ENCODE peak calls at places on chromosomes 1 and 21, in seven cellular contexts. T, U, Q, H, N, I and Z are unnamed samples.

GRCh38 chr1:40394456-40395172 is 21.1 kb downstream of the SMAP2 start:
- DNase-seq in T (peak; percentile 59), U (no peak), Q (no peak), H (no peak), N (peak; percentile 50), I (peak; percentile 51), Z (no peak)

GRCh38 chr1:237795558-237795957 is 95.2 kb downstream of the ZP4 start:
- DNase-seq in T (no peak), U (no peak), Q (no peak), H (no peak), N (no peak), I (no peak), Z (no peak)

GRCh38 chr1:109466440-109467300 is at the start of gene SYPL2:
- DNase-seq in T (peak; percentile 15), U (peak; percentile 71), Q (peak; percentile 85), H (no peak), N (no peak), I (no peak), Z (no peak)

GRCh38 chr21:46099476-46099875 is 1.6 kb downstream of the COL6A2 start:
- DNase-seq in T (no peak), U (peak; percentile 10), Q (peak; percentile 57), H (no peak), N (no peak), I (no peak), Z (no peak)

GRCh38 chr1:9867408-9868243 is 42.4 kb downstream of the CTNNBIP1 start:
- DNase-seq in T (peak; percentile 39), U (peak; percentile 85), Q (peak; percentile 89), H (no peak), N (no peak), I (peak; percentile 68), Z (no peak)

GRCh38 chr1:91883470-91883869 is 2.5 kb downstream of the TGFBR3 start:
- DNase-seq in T (no peak), U (no peak), Q (no peak), H (no peak), N (no peak), I (peak; percentile 22), Z (no peak)

GRCh38 chr21:45985471-45986315 is 4.1 kb downstream of the COL6A1 start:
- DNase-seq in T (no peak), U (peak; percentile 10), Q (no peak), H (peak; percentile 51), N (no peak), I (no peak), Z (no peak)

GRCh38 chr1:9835758-9836631 is 12.2 kb upstream of the CLSTN1 start:
- DNase-seq in T (peak; percentile 33), U (no peak), Q (peak; percentile 80), H (peak; percentile 96), N (no peak), I (no peak), Z (no peak)

GRCh38 chr1:179813626-179814351 is 63.8 kb downstream of the TOR1AIP2 start:
- DNase-seq in T (no peak), U (no peak), Q (no peak), H (peak; percentile 23), N (no peak), I (no peak), Z (no peak)

GRCh38 chr1:183058835-183059234 is 35.6 kb downstream of the LAMC1 start:
- DNase-seq in T (peak; percentile 33), U (no peak), Q (no peak), H (no peak), N (no peak), I (peak; percentile 68), Z (no peak)

GRCh38 chr1:222299524-222299923 is 248.4 kb downstream of the HHIPL2 start:
- DNase-seq in T (no peak), U (no peak), Q (no peak), H (no peak), N (no peak), I (no peak), Z (no peak)

GRCh38 chr1:199669916-199670315 is 357.6 kb upstream of the NR5A2 start:
- DNase-seq in T (no peak), U (no peak), Q (no peak), H (no peak), N (no peak), I (no peak), Z (no peak)

GRCh38 chr1:169528214-169529067 is 42.7 kb upstream of the SLC19A2 start:
- DNase-seq in T (no peak), U (no peak), Q (peak; percentile 10), H (no peak), N (no peak), I (no peak), Z (no peak)

GRCh38 chr1:24487455-24487854 is 15.2 kb upstream of the RCAN3 start:
- DNase-seq in T (no peak), U (no peak), Q (no peak), H (no peak), N (no peak), I (no peak), Z (no peak)

GRCh38 chr1:156738407-156738806 is 2.5 kb downstream of the MRPL24 start:
- DNase-seq in T (no peak), U (no peak), Q (no peak), H (no peak), N (no peak), I (no peak), Z (no peak)

GRCh38 chr1:53716150-53716549 is 22.8 kb downstream of the GLIS1 start:
- DNase-seq in T (no peak), U (no peak), Q (no peak), H (no peak), N (no peak), I (no peak), Z (no peak)

GRCh38 chr1:53717025-53717804 is 21.7 kb downstream of the GLIS1 start:
- DNase-seq in T (no peak), U (no peak), Q (no peak), H (no peak), N (no peak), I (no peak), Z (no peak)

GRCh38 chr1:53719469-53719868 is 19.5 kb downstream of the GLIS1 start:
- DNase-seq in T (no peak), U (no peak), Q (no peak), H (no peak), N (no peak), I (no peak), Z (no peak)

GRCh38 chr1:53712276-53712675 is 26.7 kb downstream of the GLIS1 start:
- DNase-seq in T (no peak), U (no peak), Q (no peak), H (no peak), N (no peak), I (no peak), Z (no peak)

DNA sequence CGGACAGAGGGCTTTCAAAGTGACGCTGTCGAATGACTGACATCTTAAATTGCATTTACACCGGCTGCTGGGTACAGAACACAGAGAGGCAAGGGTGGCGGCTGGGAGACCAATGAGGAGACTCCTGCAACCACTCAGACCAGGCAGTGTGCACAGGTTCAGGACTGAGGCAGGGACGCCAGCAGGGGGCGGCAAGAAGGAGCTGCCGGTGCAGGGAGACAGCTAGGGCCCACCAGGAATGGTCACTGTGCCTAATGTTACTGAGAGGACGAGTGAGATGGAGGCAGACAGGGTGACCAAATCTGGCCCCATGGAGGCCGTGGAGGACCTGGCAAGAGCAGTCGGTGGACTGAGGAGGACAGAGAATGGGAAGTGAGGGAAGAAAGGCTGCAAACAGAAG is 23.5 kb downstream of the GLIS1 start:
- DNase-seq in T (no peak), U (no peak), Q (peak; percentile 78), H (no peak), N (no peak), I (peak; percentile 32), Z (no peak)
- TF ChIP-seq CTCF in T (peak; percentile 18), U (no peak), Q (peak; percentile 90), H (peak; percentile 34), N (peak; percentile 42), I (peak; percentile 89), Z (peak; percentile 54)

GRCh38 chr1:39305555-39305954 is 101.1 kb downstream of the MACF1 start:
- DNase-seq in T (no peak), U (no peak), Q (no peak), H (no peak), N (no peak), I (no peak), Z (no peak)

DNA sequence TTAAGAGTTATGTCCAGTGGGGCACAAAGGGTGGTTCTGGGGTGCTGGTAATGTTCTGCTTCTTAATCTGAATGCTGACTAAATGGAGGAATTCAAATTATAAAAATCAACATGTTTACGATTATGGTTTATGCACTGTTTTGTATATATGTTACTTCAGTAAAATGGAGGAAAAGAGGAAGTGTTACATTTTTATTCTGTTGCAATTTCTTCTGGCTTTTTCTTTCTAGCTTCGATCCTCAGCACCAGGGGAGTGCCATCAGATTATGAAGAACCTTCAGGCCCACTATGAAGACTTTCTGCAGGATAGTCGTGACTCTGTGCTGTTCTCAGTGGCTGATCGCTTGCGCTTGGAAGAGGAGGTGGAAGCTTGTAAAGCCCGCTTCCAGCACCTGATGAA is 105.5 kb downstream of the MACF1 start:
- DNase-seq in T (no peak), U (no peak), Q (no peak), H (no peak), N (no peak), I (no peak), Z (no peak)
- H3K36me3 ChIP-seq in T (peaks cover 9% of the 10 kb centered on the region), U (peaks cover 17% of the 10 kb centered on the region), Q (peaks cover 31% of the 10 kb centered on the region), H (peaks cover 77% of the 10 kb centered on the region), N (peaks cover 51% of the 10 kb centered on the region), I (peaks cover 66% of the 10 kb centered on the region), Z (peaks cover 18% of the 10 kb centered on the region)

GRCh38 chr21:44353200-44353970 is at the start of gene TRPM2:
- DNase-seq in T (no peak), U (no peak), Q (no peak), H (no peak), N (no peak), I (no peak), Z (no peak)

GRCh38 chr21:44350773-44351481 is 2.5 kb upstream of the TRPM2 start:
- DNase-seq in T (no peak), U (no peak), Q (no peak), H (peak; percentile 60), N (no peak), I (no peak), Z (no peak)

GRCh38 chr21:44354001-44354405 is 582 bp downstream of the TRPM2 start:
- DNase-seq in T (no peak), U (no peak), Q (no peak), H (no peak), N (no peak), I (no peak), Z (no peak)

GRCh38 chr21:44351535-44352252 is 1.7 kb upstream of the TRPM2 start:
- DNase-seq in T (no peak), U (no peak), Q (no peak), H (no peak), N (no peak), I (no peak), Z (no peak)

DNA sequence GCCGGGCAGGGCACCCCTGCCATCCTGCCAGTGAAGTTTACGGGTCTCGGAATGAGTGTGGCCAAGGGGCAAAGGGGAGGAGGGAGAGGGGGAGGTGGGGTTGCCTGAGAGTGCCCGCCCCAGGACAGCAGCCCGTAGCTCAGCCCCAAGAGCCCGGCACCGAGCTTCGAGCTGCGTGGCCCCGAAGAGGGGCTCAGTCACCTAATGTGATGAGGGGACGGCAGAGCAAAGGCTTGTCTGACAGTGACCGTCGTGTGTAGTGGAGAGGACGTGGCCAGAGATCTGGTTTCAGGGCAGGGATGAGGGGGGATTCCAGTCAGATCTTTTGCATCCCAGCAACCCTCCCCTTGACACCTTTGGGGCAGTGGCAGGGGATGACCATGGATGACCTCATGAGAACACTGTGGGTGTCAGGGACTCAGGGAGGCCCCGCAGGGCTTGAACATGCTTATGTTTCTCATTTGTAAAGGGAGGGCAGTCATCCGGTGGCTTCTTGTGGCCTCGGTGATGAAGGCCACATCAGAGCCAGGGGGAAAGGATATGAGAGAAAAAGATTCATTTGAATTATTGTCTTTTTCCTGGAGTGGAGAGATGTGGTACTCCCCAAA is 1.1 kb upstream of the TRPM2 start:
- DNase-seq in T (no peak), U (no peak), Q (no peak), H (no peak), N (no peak), I (no peak), Z (no peak)
- H3K27me3 ChIP-seq in T (peaks cover 3% of the 10 kb centered on the region), U (no peaks in the 10 kb centered on the region), Q (peaks cover 36% of the 10 kb centered on the region), H (peaks cover 50% of the 10 kb centered on the region), N (peaks cover 14% of the 10 kb centered on the region), I (peaks cover 28% of the 10 kb centered on the region), Z (peaks cover 21% of the 10 kb centered on the region)

GRCh38 chr21:44888581-44889550 is 15.4 kb upstream of the PTTG1IP start:
- DNase-seq in T (no peak), U (no peak), Q (no peak), H (peak; percentile 64), N (no peak), I (no peak), Z (no peak)
- TF ChIP-seq CTCF in T (no peak), U (no peak), Q (peak; percentile 19), H (no peak), N (no peak), I (no peak), Z (no peak)